ENCODE peak calls at places on chromosomes 16 and 17, in seven cellular contexts. Y is upper lobe of left lung, I is heart right ventricle, X is spleen, G is psoas muscle, A is colonic mucosa, U is left lung. R is an unnamed sample.

GRCh38 chr16:4661661-4662060 is 31.7 kb upstream of the NUDT16L1 start:
- DNase-seq in Y (no peak), I (no peak), X (no peak), G (no peak), A (no peak), U (peak; percentile 67), R (no peak)

GRCh38 chr17:63189930-63190329 is 223.9 kb downstream of the TANC2 start:
- DNase-seq in Y (no peak), I (no peak), X (no peak), G (no peak), A (no peak), U (no peak), R (no peak)

GRCh38 chr17:60496051-60496450 is 30.0 kb downstream of the APPBP2 start:
- DNase-seq in Y (no peak), I (no peak), X (no peak), G (no peak), A (no peak), U (no peak), R (no peak)

GRCh38 chr17:10151667-10152496 is 46.5 kb downstream of the GAS7 start:
- DNase-seq in Y (no peak), I (peak; percentile 35), X (no peak), G (no peak), A (peak; percentile 35), U (peak; percentile 75), R (no peak)

GRCh38 chr17:38559025-38559879 is 46.5 kb downstream of the SRCIN1 start:
- DNase-seq in Y (peak; percentile 97), I (peak; percentile 71), X (peak; percentile 96), G (peak; percentile 87), A (peak; percentile 94), U (peak; percentile 92), R (peak; percentile 84)

GRCh38 chr16:72099377-72099818 is 5.8 kb downstream of the DHX38 start:
- DNase-seq in Y (no peak), I (peak; percentile 34), X (no peak), G (peak; percentile 60), A (peak; percentile 53), U (no peak), R (peak; percentile 70)

GRCh38 chr16:55475919-55476318 is 3.1 kb upstream of the MMP2 start:
- DNase-seq in Y (no peak), I (no peak), X (no peak), G (peak; percentile 68), A (no peak), U (no peak), R (peak; percentile 34)

GRCh38 chr17:62703776-62704380 is 76.4 kb downstream of the MRC2 start:
- DNase-seq in Y (peak; percentile 97), I (peak; percentile 62), X (peak; percentile 95), G (peak; percentile 84), A (peak; percentile 67), U (peak; percentile 78), R (peak; percentile 87)

GRCh38 chr16:12081048-12081404 is 104.5 kb downstream of the SNX29 start:
- DNase-seq in Y (no peak), I (no peak), X (no peak), G (no peak), A (no peak), U (no peak), R (no peak)
- H3K4me3 ChIP-seq in Y (no peak overlapping the region), I (no peak overlapping the region), X (no peak overlapping the region), G (no peak overlapping the region), A (no peak overlapping the region), U (no peak overlapping the region), R (no peak overlapping the region)

GRCh38 chr17:75878174-75878998 is at the start of gene TRIM47:
- DNase-seq in Y (peak; percentile 94), I (peak; percentile 72), X (peak; percentile 88), G (peak; percentile 83), A (peak; percentile 78), U (peak; percentile 68), R (peak; percentile 89)

GRCh38 chr17:75877752-75878173 is 618 bp downstream of the TRIM47 start:
- DNase-seq in Y (peak; percentile 95), I (peak; percentile 66), X (peak; percentile 95), G (peak; percentile 87), A (peak; percentile 81), U (peak; percentile 76), R (peak; percentile 78)

GRCh38 chr17:75875940-75876189 is 2.5 kb downstream of the TRIM47 start:
- DNase-seq in Y (peak; percentile 77), I (peak; percentile 46), X (no peak), G (peak; percentile 68), A (no peak), U (no peak), R (no peak)

GRCh38 chr17:75876190-75876937 is 2.0 kb downstream of the TRIM47 start:
- DNase-seq in Y (peak; percentile 87), I (no peak), X (peak; percentile 92), G (no peak), A (peak; percentile 90), U (peak; percentile 77), R (no peak)

GRCh38 chr17:75876938-75877751 is 1.2 kb downstream of the TRIM47 start:
- DNase-seq in Y (peak; percentile 91), I (peak; percentile 97), X (peak; percentile 89), G (peak; percentile 95), A (peak; percentile 90), U (peak; percentile 93), R (peak; percentile 97)
- H3K4me1 ChIP-seq in Y (peaks cover 66% of the 10 kb centered on the region), I (peaks cover 47% of the 10 kb centered on the region), X (peaks cover 74% of the 10 kb centered on the region), G (peaks cover 40% of the 10 kb centered on the region), A (peaks cover 19% of the 10 kb centered on the region), U (peaks cover 29% of the 10 kb centered on the region), R (peaks cover 15% of the 10 kb centered on the region)

DNA sequence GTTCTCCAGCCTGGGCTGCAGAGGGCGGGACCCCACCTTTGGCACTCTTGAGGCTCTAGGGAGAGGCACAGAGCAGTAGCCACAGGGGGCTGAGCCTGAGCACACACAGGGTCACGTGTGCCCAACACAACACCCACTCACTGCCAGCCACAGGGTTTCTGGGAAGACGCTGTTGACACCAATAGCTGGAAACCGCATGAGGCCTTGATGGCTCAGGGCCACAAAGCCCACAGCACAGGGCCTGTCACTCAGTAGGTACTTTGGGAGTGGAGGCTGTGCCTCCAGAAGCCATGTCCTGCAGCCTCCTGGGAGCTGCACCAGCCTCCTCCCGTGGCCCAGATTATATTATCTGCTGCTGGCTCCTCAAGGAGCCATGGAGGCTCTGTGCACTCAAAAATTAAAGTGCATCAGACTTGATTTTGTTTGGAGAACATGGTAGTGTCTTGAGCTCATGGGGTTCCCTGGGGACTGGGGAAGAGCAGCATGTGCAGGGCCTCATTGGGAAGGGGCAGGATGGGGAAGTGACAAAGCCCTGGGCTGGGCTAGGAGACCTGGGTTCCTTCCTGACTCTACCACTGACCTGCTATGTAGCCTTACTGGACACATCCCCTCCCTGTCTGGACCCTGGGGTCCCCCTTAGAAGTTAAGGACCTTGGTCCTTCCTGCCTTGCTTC is 12.5 kb upstream of the SREBF1 start:
- DNase-seq in Y (no peak), I (peak; percentile 65), X (peak; percentile 90), G (peak; percentile 79), A (peak; percentile 60), U (peak; percentile 91), R (no peak)
- H3K27ac ChIP-seq in Y (peak overlapping the region; percentile 82), I (peak overlapping the region; percentile 95), X (peak overlapping the region; percentile 88), G (peak overlapping the region; percentile 80), A (peak overlapping the region; percentile 71), U (peak overlapping the region; percentile 83), R (peak overlapping the region; percentile 53)

GRCh38 chr17:39792523-39793221 is 54.9 kb downstream of the GRB7 start:
- DNase-seq in Y (no peak), I (no peak), X (no peak), G (no peak), A (no peak), U (no peak), R (no peak)
- H3K4me3 ChIP-seq in Y (no peak overlapping the region), I (no peak overlapping the region), X (no peak overlapping the region), G (no peak overlapping the region), A (no peak overlapping the region), U (no peak overlapping the region), R (no peak overlapping the region)

GRCh38 chr16:81488687-81489411 is 44.2 kb downstream of the CMIP start:
- DNase-seq in Y (no peak), I (no peak), X (no peak), G (peak; percentile 13), A (no peak), U (no peak), R (no peak)
- H3K4me1 ChIP-seq in Y (peaks cover 92% of the 10 kb centered on the region), I (peaks cover 21% of the 10 kb centered on the region), X (peaks cover 100% of the 10 kb centered on the region), G (no peaks in the 10 kb centered on the region), A (no peaks in the 10 kb centered on the region), U (peaks cover 25% of the 10 kb centered on the region), R (peaks cover 7% of the 10 kb centered on the region)

GRCh38 chr16:87344165-87344930 is 27.2 kb upstream of the C16orf95 start:
- DNase-seq in Y (peak; percentile 70), I (no peak), X (no peak), G (no peak), A (no peak), U (no peak), R (no peak)

GRCh38 chr16:87346517-87347060 is 29.4 kb upstream of the C16orf95 start:
- DNase-seq in Y (no peak), I (no peak), X (no peak), G (no peak), A (no peak), U (no peak), R (no peak)

GRCh38 chr16:87343753-87344050 is 26.5 kb upstream of the C16orf95 start:
- DNase-seq in Y (peak; percentile 63), I (no peak), X (no peak), G (no peak), A (no peak), U (no peak), R (no peak)

GRCh38 chr16:87345721-87346424 is 28.7 kb upstream of the C16orf95 start:
- DNase-seq in Y (peak; percentile 62), I (no peak), X (no peak), G (no peak), A (no peak), U (no peak), R (no peak)

GRCh38 chr16:87344931-87345631 is 27.9 kb upstream of the C16orf95 start:
- DNase-seq in Y (peak; percentile 63), I (peak; percentile 48), X (no peak), G (no peak), A (peak; percentile 70), U (peak; percentile 63), R (no peak)
- H3K27ac ChIP-seq in Y (peak overlapping the region; percentile 67), I (peak overlapping the region; percentile 70), X (peak overlapping the region; percentile 45), G (no peak overlapping the region), A (peak overlapping the region; percentile 57), U (peak overlapping the region; percentile 24), R (no peak overlapping the region)

R was measured in cardiac muscle cell.